ENCODE peak calls at places on chromosomes 1 and 21, in nine cellular contexts. Y is A549, T is K562, M is GM23338, W is HepG2, S is Panc1, D is HCT116, H is SK-N-SH, L is GM12878. O is an unnamed sample.

GRCh38 chr1:7642781-7643180 is 128.3 kb upstream of the VAMP3 start:
- DNase-seq in L (no peak), S (no peak), H (no peak), W (no peak), D (no peak), Y (no peak), T (no peak), M (peak), O (no peak)

GRCh38 chr1:209412036-209412435 is 171.5 kb upstream of the CAMK1G start:
- DNase-seq in H (no peak), S (no peak), W (no peak), T (no peak), Y (no peak), M (no peak), L (no peak), D (no peak), O (no peak)

GRCh38 chr1:201791775-201792166 is 37.2 kb upstream of the IPO9 start:
- DNase-seq in L (no peak), Y (no peak), H (peak), D (no peak), M (no peak), T (no peak), S (no peak), W (no peak), O (no peak)

GRCh38 chr1:198220428-198220827 is 63.6 kb downstream of the NEK7 start:
- DNase-seq in T (no peak), D (peak), H (no peak), W (no peak), S (peak), M (no peak), Y (peak), L (no peak), O (no peak)

GRCh38 chr1:62356257-62356835 is 37.1 kb upstream of the KANK4 start:
- DNase-seq in H (no peak), L (peak), S (no peak), T (no peak), D (peak), W (no peak), M (no peak), Y (peak), O (no peak)

GRCh38 chr1:201896951-201897391 is 8.3 kb downstream of the SHISA4 start:
- DNase-seq in D (no peak), L (no peak), M (no peak), S (no peak), T (no peak), H (no peak), Y (peak), W (no peak), O (no peak)

GRCh38 chr1:12112711-12113161 is 49.6 kb downstream of the TNFRSF8 start:
- DNase-seq in T (no peak), S (no peak), L (no peak), D (no peak), H (no peak), W (no peak), Y (no peak), M (no peak), O (no peak)

GRCh38 chr1:85569122-85569521 is 11.4 kb upstream of the CCN1 start:
- DNase-seq in S (no peak), L (no peak), W (no peak), H (no peak), M (no peak), T (no peak), Y (no peak), D (no peak), O (no peak)

GRCh38 chr21:45071396-45072165 is 2.8 kb upstream of the ADARB1 start:
- DNase-seq in D (no peak), W (no peak), S (no peak), T (no peak), Y (no peak), L (no peak), H (no peak), M (no peak), O (no peak)

GRCh38 chr1:210669951-210670350 is 341.2 kb downstream of the HHAT start:
- DNase-seq in D (no peak), S (no peak), Y (no peak), L (no peak), T (no peak), H (no peak), M (no peak), W (no peak), O (no peak)

GRCh38 chr1:182229907-182230522 is 161.6 kb downstream of the GLUL start:
- DNase-seq in S (no peak), L (no peak), Y (no peak), W (no peak), T (no peak), D (no peak), H (peak), M (peak), O (no peak)

GRCh38 chr1:36411674-36412648 is 14.3 kb upstream of the LSM10 start:
- DNase-seq in Y (peak), M (peak), T (peak), S (no peak), D (no peak), L (no peak), W (peak), H (no peak), O (no peak)

GRCh38 chr1:151715726-151716404 is 738 bp downstream of the CELF3 start:
- DNase-seq in L (no peak), T (peak), S (no peak), D (no peak), Y (no peak), M (peak), H (peak), W (peak), O (no peak)

GRCh38 chr1:174912243-174912642 is 87.5 kb upstream of the CACYBP start:
- DNase-seq in T (no peak), Y (no peak), S (no peak), D (no peak), W (no peak), H (no peak), L (peak), M (no peak), O (no peak)

GRCh38 chr1:31221072-31221471 is 18.6 kb downstream of the NKAIN1 start:
- DNase-seq in M (no peak), L (peak), S (no peak), D (no peak), T (no peak), Y (no peak), W (no peak), H (no peak), O (no peak)

GRCh38 chr1:28249013-28249870 is 10.1 kb upstream of the SESN2 start:
- DNase-seq in L (no peak), Y (peak), D (peak), T (peak), M (peak), H (peak), S (no peak), W (no peak), O (peak)

GRCh38 chr1:43522776-43523480 is 7.8 kb upstream of the PTPRF start:
- DNase-seq in W (peak), T (peak), S (peak), D (peak), Y (peak), M (no peak), H (no peak), L (no peak), O (no peak)

GRCh38 chr1:228914700-228915099 is 179.4 kb downstream of the RHOU start:
- DNase-seq in S (no peak), L (no peak), T (no peak), M (no peak), Y (no peak), H (no peak), D (no peak), W (no peak), O (no peak)

GRCh38 chr1:9538669-9539164 is 548 bp upstream of the SLC25A33 start:
- DNase-seq in D (no peak), L (no peak), Y (no peak), T (no peak), W (no peak), H (no peak), M (no peak), S (no peak), O (no peak)

GRCh38 chr21:46295177-46295711 is 9.1 kb downstream of the YBEY start:
- DNase-seq in H (peak), D (no peak), T (no peak), M (peak), S (no peak), L (no peak), W (peak), Y (no peak), O (no peak)

GRCh38 chr21:46299167-46299566 is 13.0 kb downstream of the YBEY start:
- DNase-seq in D (no peak), Y (no peak), W (no peak), M (no peak), T (no peak), H (no peak), L (no peak), S (no peak), O (no peak)

GRCh38 chr21:46298083-46298412 is 11.9 kb downstream of the YBEY start:
- DNase-seq in H (no peak), D (no peak), T (no peak), L (no peak), W (no peak), S (no peak), Y (no peak), M (no peak), O (no peak)

GRCh38 chr21:46295996-46296752 is 10.0 kb downstream of the YBEY start:
- DNase-seq in W (peak), L (no peak), T (peak), Y (no peak), D (no peak), M (peak), S (no peak), H (no peak), O (no peak)

GRCh38 chr21:46297311-46298082 is 11.4 kb downstream of the YBEY start:
- DNase-seq in D (no peak), T (no peak), S (no peak), M (peak), W (no peak), H (no peak), L (no peak), Y (no peak), O (no peak)
- TF ChIP-seq REST in D (no peak), T (no peak), S (no peak), M (no peak), W (no peak), H (no peak), L (no peak), Y (no peak), O (no peak)

GRCh38 chr1:178033019-178033418 is 60.9 kb upstream of the RASAL2 start:
- DNase-seq in M (no peak), Y (no peak), H (no peak), W (no peak), S (no peak), L (no peak), T (no peak), D (no peak), O (no peak)

GRCh38 chr1:178034676-178035075 is 59.2 kb upstream of the RASAL2 start:
- DNase-seq in L (no peak), D (no peak), H (no peak), W (no peak), Y (no peak), S (no peak), T (no peak), M (no peak), O (no peak)

GRCh38 chr1:178031856-178032320 is 62.0 kb upstream of the RASAL2 start:
- DNase-seq in L (no peak), S (no peak), T (peak), W (peak), D (peak), H (peak), M (peak), Y (peak), O (peak)

GRCh38 chr1:178028973-178029481 is 59.2 kb upstream of the SEC16B start:
- DNase-seq in L (no peak), Y (no peak), M (no peak), H (no peak), D (no peak), W (no peak), S (no peak), T (no peak), O (no peak)

GRCh38 chr1:178030452-178030851 is 60.6 kb upstream of the SEC16B start:
- DNase-seq in W (no peak), M (no peak), S (no peak), T (no peak), Y (no peak), D (no peak), L (no peak), H (no peak), O (no peak)
- TF ChIP-seq REST in W (no peak), M (no peak), S (no peak), T (no peak), Y (no peak), D (no peak), L (no peak), H (no peak), O (no peak)

GRCh38 chr21:35046880-35047229 is 2.2 kb downstream of the RUNX1 start:
- DNase-seq in W (peak), L (no peak), H (no peak), S (no peak), D (no peak), M (no peak), T (no peak), Y (no peak), O (peak)

GRCh38 chr21:35050348-35051286 is 1.5 kb upstream of the RUNX1 start:
- DNase-seq in W (no peak), M (no peak), Y (no peak), H (no peak), D (no peak), L (no peak), T (peak), S (no peak), O (no peak)

GRCh38 chr21:35048706-35049617 is at the start of gene RUNX1:
- DNase-seq in W (no peak), D (no peak), S (no peak), Y (no peak), H (no peak), L (peak), T (peak), M (no peak), O (peak)

GRCh38 chr21:35046223-35046690 is 2.8 kb downstream of the RUNX1 start:
- DNase-seq in W (no peak), D (no peak), H (no peak), T (no peak), L (no peak), Y (no peak), M (no peak), S (no peak), O (no peak)

GRCh38 chr21:35048183-35048601 is 910 bp downstream of the RUNX1 start:
- DNase-seq in L (no peak), S (no peak), H (peak), W (no peak), Y (peak), M (no peak), T (no peak), D (no peak), O (peak)
- TF ChIP-seq REST in L (no peak), S (no peak), H (no peak), W (no peak), Y (no peak), M (no peak), T (no peak), D (no peak), O (no peak)

DNA sequence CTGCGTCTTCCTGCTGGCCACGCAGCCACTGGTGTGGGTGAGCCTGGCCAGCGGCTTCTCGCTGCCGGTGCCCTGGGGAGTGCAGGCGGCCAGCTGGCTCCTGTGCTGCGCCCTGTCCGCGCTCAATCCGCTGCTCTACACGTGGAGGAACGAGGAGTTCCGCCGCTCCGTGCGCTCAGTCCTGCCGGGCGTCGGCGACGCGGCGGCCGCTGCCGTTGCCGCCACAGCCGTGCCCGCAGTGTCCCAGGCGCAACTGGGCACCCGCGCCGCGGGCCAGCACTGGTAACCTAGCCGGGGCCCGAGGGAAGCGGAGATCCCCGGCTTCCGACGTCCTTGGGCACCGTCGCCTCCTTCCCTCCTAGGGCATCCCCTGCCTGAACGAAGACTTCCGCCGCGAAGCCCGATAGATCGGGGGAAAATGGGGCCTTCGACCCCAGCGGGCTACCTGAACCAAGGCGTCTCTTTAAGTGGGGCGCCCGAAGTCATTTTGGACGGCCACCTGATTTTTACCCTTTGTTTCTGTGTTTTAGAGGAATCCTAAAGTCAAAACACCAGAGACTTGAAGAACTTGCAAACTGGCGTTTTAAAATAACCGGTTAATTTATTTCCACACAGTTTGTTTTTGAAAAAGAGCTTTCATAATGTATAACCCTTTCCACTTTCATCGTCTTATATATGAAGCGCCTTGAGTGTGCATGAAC is 2.0 kb downstream of the GPR88 start:
- DNase-seq in S (no peak), H (peak), M (peak), L (no peak), Y (peak), T (no peak), D (no peak), W (no peak), O (no peak)
- TF ChIP-seq REST in S (no peak), H (no peak), M (no peak), L (no peak), Y (no peak), T (no peak), D (no peak), W (no peak), O (no peak)

DNA sequence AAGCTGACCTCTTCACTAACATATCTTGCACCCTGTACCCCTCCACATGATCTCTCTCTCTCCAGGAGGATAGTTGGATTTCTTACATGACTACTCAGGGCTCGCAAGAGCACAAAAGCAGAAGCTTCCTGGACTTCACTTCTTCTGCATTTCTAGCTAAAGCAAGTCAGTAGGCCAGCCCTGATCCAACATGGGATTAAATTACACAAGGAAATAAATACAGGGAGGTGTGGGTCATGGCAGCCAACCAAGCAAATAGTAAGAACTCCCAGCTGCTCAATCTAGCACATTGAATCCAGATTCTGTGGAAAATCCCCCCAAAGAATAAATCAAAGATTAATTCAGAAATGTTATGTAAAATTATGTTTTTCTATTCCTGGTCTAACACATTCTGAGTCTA is 33.3 kb downstream of the KLHDC7A start:
- DNase-seq in M (no peak), L (no peak), Y (no peak), D (no peak), H (no peak), W (no peak), S (no peak), T (no peak), O (no peak)
- TF ChIP-seq REST in M (no peak), L (no peak), Y (no peak), D (no peak), H (no peak), W (no peak), S (no peak), T (no peak), O (no peak)